ENCODE peak calls at places on chromosomes 12 and 14, in seven cellular contexts. One of them, this sample, is unnamed.

GRCh38 chr14:55398679-55399078 is 13.0 kb downstream of the ATG14 start:
- DNase-seq in fibroblast of mammary gland: peak
- DNase-seq in upper lobe of right lung: no peak
- DNase-seq in sigmoid colon: no peak
- DNase-seq in choroid plexus epithelial cell: peak
- DNase-seq in tibial artery: peak
- DNase-seq in BJ: peak
- DNase-seq in this sample: peak

GRCh38 chr14:88266474-88266873 is 56.6 kb downstream of the KCNK10 start:
- DNase-seq in tibial artery: no peak
- DNase-seq in sigmoid colon: no peak
- DNase-seq in choroid plexus epithelial cell: no peak
- DNase-seq in upper lobe of right lung: no peak
- DNase-seq in fibroblast of mammary gland: no peak
- DNase-seq in BJ: no peak
- DNase-seq in this sample: no peak

GRCh38 chr14:98704441-98704840 is 567.6 kb downstream of the BCL11B start:
- DNase-seq in choroid plexus epithelial cell: no peak
- DNase-seq in sigmoid colon: no peak
- DNase-seq in tibial artery: no peak
- DNase-seq in fibroblast of mammary gland: no peak
- DNase-seq in BJ: no peak
- DNase-seq in upper lobe of right lung: no peak
- DNase-seq in this sample: no peak

GRCh38 chr14:75370416-75371205 is 57.2 kb upstream of the JDP2 start:
- DNase-seq in choroid plexus epithelial cell: no peak
- DNase-seq in BJ: no peak
- DNase-seq in upper lobe of right lung: no peak
- DNase-seq in sigmoid colon: no peak
- DNase-seq in tibial artery: no peak
- DNase-seq in fibroblast of mammary gland: no peak
- DNase-seq in this sample: no peak

GRCh38 chr14:58702466-58703148 is 64.8 kb downstream of the DACT1 start:
- DNase-seq in fibroblast of mammary gland: no peak
- DNase-seq in tibial artery: no peak
- DNase-seq in sigmoid colon: no peak
- DNase-seq in choroid plexus epithelial cell: no peak
- DNase-seq in BJ: no peak
- DNase-seq in upper lobe of right lung: no peak
- DNase-seq in this sample: no peak

GRCh38 chr14:89185919-89186849 is 230.8 kb downstream of the FOXN3 start:
- DNase-seq in choroid plexus epithelial cell: peak
- DNase-seq in fibroblast of mammary gland: peak
- DNase-seq in sigmoid colon: no peak
- DNase-seq in BJ: no peak
- DNase-seq in upper lobe of right lung: no peak
- DNase-seq in tibial artery: no peak
- DNase-seq in this sample: peak

GRCh38 chr14:88005978-88006851 is 1.3 kb downstream of the GPR65 start:
- DNase-seq in BJ: no peak
- DNase-seq in fibroblast of mammary gland: peak
- DNase-seq in sigmoid colon: no peak
- DNase-seq in upper lobe of right lung: no peak
- DNase-seq in choroid plexus epithelial cell: no peak
- DNase-seq in tibial artery: no peak
- DNase-seq in this sample: no peak

GRCh38 chr12:55681142-55682077 is 26.3 kb downstream of the ITGA7 start:
- DNase-seq in sigmoid colon: peak
- DNase-seq in upper lobe of right lung: peak
- DNase-seq in fibroblast of mammary gland: peak
- DNase-seq in BJ: no peak
- DNase-seq in tibial artery: peak
- DNase-seq in choroid plexus epithelial cell: peak
- DNase-seq in this sample: peak

GRCh38 chr14:55571125-55571889 is 8.7 kb upstream of the KTN1 start:
- DNase-seq in choroid plexus epithelial cell: no peak
- DNase-seq in sigmoid colon: no peak
- DNase-seq in BJ: no peak
- DNase-seq in fibroblast of mammary gland: no peak
- DNase-seq in upper lobe of right lung: no peak
- DNase-seq in tibial artery: no peak
- DNase-seq in this sample: no peak

GRCh38 chr12:124007356-124007755 is 34.3 kb downstream of the ZNF664 start:
- DNase-seq in tibial artery: no peak
- DNase-seq in choroid plexus epithelial cell: no peak
- DNase-seq in fibroblast of mammary gland: no peak
- DNase-seq in sigmoid colon: no peak
- DNase-seq in BJ: no peak
- DNase-seq in upper lobe of right lung: no peak
- DNase-seq in this sample: no peak

GRCh38 chr12:24991209-24992049 is 42.5 kb upstream of the BCAT1 start:
- DNase-seq in sigmoid colon: no peak
- DNase-seq in choroid plexus epithelial cell: peak
- DNase-seq in tibial artery: no peak
- DNase-seq in upper lobe of right lung: no peak
- DNase-seq in fibroblast of mammary gland: peak
- DNase-seq in BJ: no peak
- DNase-seq in this sample: peak

GRCh38 chr12:26730546-26731085 is 102.4 kb downstream of the ITPR2 start:
- DNase-seq in BJ: no peak
- DNase-seq in fibroblast of mammary gland: no peak
- DNase-seq in tibial artery: no peak
- DNase-seq in sigmoid colon: no peak
- DNase-seq in upper lobe of right lung: no peak
- DNase-seq in choroid plexus epithelial cell: no peak
- DNase-seq in this sample: no peak

GRCh38 chr12:42957136-42957535 is 367.6 kb upstream of the PRICKLE1 start:
- DNase-seq in upper lobe of right lung: no peak
- DNase-seq in choroid plexus epithelial cell: no peak
- DNase-seq in sigmoid colon: no peak
- DNase-seq in BJ: no peak
- DNase-seq in tibial artery: no peak
- DNase-seq in fibroblast of mammary gland: no peak
- DNase-seq in this sample: no peak

GRCh38 chr14:70292716-70293115 is 66.8 kb downstream of the COX16 start:
- DNase-seq in fibroblast of mammary gland: no peak
- DNase-seq in upper lobe of right lung: no peak
- DNase-seq in choroid plexus epithelial cell: no peak
- DNase-seq in tibial artery: no peak
- DNase-seq in sigmoid colon: no peak
- DNase-seq in BJ: no peak
- DNase-seq in this sample: no peak

GRCh38 chr12:47190905-47191304 is 111.1 kb upstream of the AMIGO2 start:
- DNase-seq in choroid plexus epithelial cell: no peak
- DNase-seq in fibroblast of mammary gland: no peak
- DNase-seq in tibial artery: no peak
- DNase-seq in upper lobe of right lung: no peak
- DNase-seq in BJ: no peak
- DNase-seq in sigmoid colon: no peak
- DNase-seq in this sample: no peak

GRCh38 chr14:90518941-90519256 is 122.1 kb downstream of the CALM1 start:
- DNase-seq in sigmoid colon: no peak
- DNase-seq in BJ: no peak
- DNase-seq in upper lobe of right lung: no peak
- DNase-seq in choroid plexus epithelial cell: peak
- DNase-seq in fibroblast of mammary gland: peak
- DNase-seq in tibial artery: no peak
- DNase-seq in this sample: no peak

GRCh38 chr14:100402631-100403030 is 79.5 kb downstream of the SLC25A47 start:
- DNase-seq in sigmoid colon: no peak
- DNase-seq in BJ: no peak
- DNase-seq in choroid plexus epithelial cell: no peak
- DNase-seq in upper lobe of right lung: peak
- DNase-seq in tibial artery: no peak
- DNase-seq in fibroblast of mammary gland: no peak
- DNase-seq in this sample: no peak

GRCh38 chr12:57388425-57388824 is 42.4 kb downstream of the R3HDM2 start:
- DNase-seq in upper lobe of right lung: no peak
- DNase-seq in fibroblast of mammary gland: no peak
- DNase-seq in tibial artery: no peak
- DNase-seq in choroid plexus epithelial cell: no peak
- DNase-seq in sigmoid colon: no peak
- DNase-seq in BJ: no peak
- DNase-seq in this sample: no peak

GRCh38 chr14:54809767-54810166 is 92.9 kb downstream of the GCH1 start:
- DNase-seq in BJ: no peak
- DNase-seq in choroid plexus epithelial cell: no peak
- DNase-seq in fibroblast of mammary gland: no peak
- DNase-seq in tibial artery: no peak
- DNase-seq in upper lobe of right lung: no peak
- DNase-seq in sigmoid colon: no peak
- DNase-seq in this sample: no peak

DNA sequence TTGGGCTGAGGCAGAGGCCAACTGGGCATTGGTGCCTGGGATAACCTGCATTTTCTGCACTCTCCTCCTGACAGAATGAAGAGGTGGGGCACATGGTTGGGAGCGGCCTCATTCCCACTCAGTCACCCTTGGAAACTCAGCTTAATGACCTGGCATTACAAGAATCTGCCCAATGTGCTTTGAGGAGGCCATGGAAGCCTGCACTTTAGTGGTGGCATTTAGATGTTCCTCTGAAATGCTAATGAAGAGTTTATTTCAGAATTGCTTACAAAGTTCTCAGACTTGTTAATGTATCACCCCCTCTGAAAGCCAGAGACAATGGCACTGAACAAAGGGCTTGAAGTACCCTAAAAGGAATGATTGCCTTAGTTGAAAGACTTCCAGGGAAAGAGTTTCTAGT is 71.4 kb upstream of the PARP11 start:
- DNase-seq in tibial artery: no peak
- DNase-seq in fibroblast of mammary gland: no peak
- DNase-seq in BJ: no peak
- DNase-seq in upper lobe of right lung: no peak
- DNase-seq in choroid plexus epithelial cell: no peak
- DNase-seq in sigmoid colon: no peak
- DNase-seq in this sample: no peak
- H3K4me3 ChIP-seq in tibial artery: no peak
- H3K4me3 ChIP-seq in fibroblast of mammary gland: no peak
- H3K4me3 ChIP-seq in BJ: no peak
- H3K4me3 ChIP-seq in upper lobe of right lung: no peak
- H3K4me3 ChIP-seq in choroid plexus epithelial cell: no peak
- H3K4me3 ChIP-seq in sigmoid colon: no peak
- H3K4me3 ChIP-seq in this sample: no peak

GRCh38 chr14:21503376-21503775 is 7.8 kb downstream of the METTL3 start:
- DNase-seq in upper lobe of right lung: no peak
- DNase-seq in tibial artery: no peak
- DNase-seq in BJ: no peak
- DNase-seq in choroid plexus epithelial cell: no peak
- DNase-seq in fibroblast of mammary gland: no peak
- DNase-seq in sigmoid colon: no peak
- DNase-seq in this sample: no peak

GRCh38 chr14:21501568-21501967 is 9.6 kb downstream of the METTL3 start:
- DNase-seq in BJ: no peak
- DNase-seq in tibial artery: no peak
- DNase-seq in choroid plexus epithelial cell: no peak
- DNase-seq in sigmoid colon: no peak
- DNase-seq in fibroblast of mammary gland: no peak
- DNase-seq in upper lobe of right lung: no peak
- DNase-seq in this sample: no peak

GRCh38 chr14:21496453-21496852 is 14.7 kb downstream of the METTL3 start:
- DNase-seq in BJ: no peak
- DNase-seq in choroid plexus epithelial cell: peak
- DNase-seq in sigmoid colon: no peak
- DNase-seq in upper lobe of right lung: no peak
- DNase-seq in fibroblast of mammary gland: peak
- DNase-seq in tibial artery: no peak
- DNase-seq in this sample: peak

GRCh38 chr14:21494902-21495762 is 16.0 kb downstream of the METTL3 start:
- DNase-seq in BJ: no peak
- DNase-seq in upper lobe of right lung: no peak
- DNase-seq in sigmoid colon: no peak
- DNase-seq in tibial artery: no peak
- DNase-seq in choroid plexus epithelial cell: peak
- DNase-seq in fibroblast of mammary gland: peak
- DNase-seq in this sample: peak

GRCh38 chr14:21498540-21499526 is 12.3 kb downstream of the METTL3 start:
- DNase-seq in upper lobe of right lung: no peak
- DNase-seq in tibial artery: no peak
- DNase-seq in choroid plexus epithelial cell: peak
- DNase-seq in sigmoid colon: no peak
- DNase-seq in fibroblast of mammary gland: peak
- DNase-seq in BJ: no peak
- DNase-seq in this sample: peak
- TF ChIP-seq CTCF in upper lobe of right lung: peak
- TF ChIP-seq CTCF in tibial artery: peak
- TF ChIP-seq CTCF in choroid plexus epithelial cell: peak
- TF ChIP-seq CTCF in sigmoid colon: peak
- TF ChIP-seq CTCF in fibroblast of mammary gland: peak
- TF ChIP-seq CTCF in BJ: peak
- TF ChIP-seq CTCF in this sample: peak

DNA sequence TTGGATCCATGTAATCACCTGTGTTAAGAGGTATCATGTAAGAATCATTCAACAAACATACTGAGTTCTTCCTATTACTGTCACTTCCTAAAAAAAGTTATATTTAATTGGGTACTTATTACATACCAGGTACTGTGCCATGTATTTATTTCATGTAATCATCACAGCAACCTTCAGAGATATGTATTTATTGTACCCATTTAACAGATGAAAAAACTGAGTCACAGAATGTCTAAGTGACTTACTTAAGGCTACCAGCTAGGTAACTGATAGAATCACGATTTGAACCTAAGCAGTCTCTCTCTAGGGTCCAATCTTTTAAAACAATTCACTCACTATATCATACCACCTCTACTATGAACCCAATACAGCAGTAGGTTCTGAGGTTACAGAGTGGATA is 2.0 kb downstream of the PSME2 start:
- DNase-seq in tibial artery: no peak
- DNase-seq in fibroblast of mammary gland: no peak
- DNase-seq in sigmoid colon: no peak
- DNase-seq in choroid plexus epithelial cell: no peak
- DNase-seq in upper lobe of right lung: no peak
- DNase-seq in BJ: no peak
- DNase-seq in this sample: no peak
- H3K4me3 ChIP-seq in tibial artery: no peak
- H3K4me3 ChIP-seq in fibroblast of mammary gland: no peak
- H3K4me3 ChIP-seq in sigmoid colon: no peak
- H3K4me3 ChIP-seq in choroid plexus epithelial cell: no peak
- H3K4me3 ChIP-seq in upper lobe of right lung: no peak
- H3K4me3 ChIP-seq in BJ: no peak
- H3K4me3 ChIP-seq in this sample: no peak

GRCh38 chr12:98592825-98593322 is 612 bp upstream of the SLC25A3 start:
- DNase-seq in tibial artery: no peak
- DNase-seq in upper lobe of right lung: no peak
- DNase-seq in choroid plexus epithelial cell: no peak
- DNase-seq in sigmoid colon: no peak
- DNase-seq in fibroblast of mammary gland: peak
- DNase-seq in BJ: no peak
- DNase-seq in this sample: no peak

GRCh38 chr12:98591209-98591608 is 2.3 kb upstream of the SLC25A3 start:
- DNase-seq in upper lobe of right lung: no peak
- DNase-seq in tibial artery: no peak
- DNase-seq in BJ: no peak
- DNase-seq in choroid plexus epithelial cell: peak
- DNase-seq in fibroblast of mammary gland: no peak
- DNase-seq in sigmoid colon: no peak
- DNase-seq in this sample: peak

GRCh38 chr12:98595152-98595988 is 1.9 kb downstream of the SLC25A3 start:
- DNase-seq in upper lobe of right lung: no peak
- DNase-seq in tibial artery: no peak
- DNase-seq in choroid plexus epithelial cell: peak
- DNase-seq in BJ: no peak
- DNase-seq in fibroblast of mammary gland: peak
- DNase-seq in sigmoid colon: no peak
- DNase-seq in this sample: peak

GRCh38 chr12:98594050-98594853 is 766 bp downstream of the SLC25A3 start:
- DNase-seq in choroid plexus epithelial cell: no peak
- DNase-seq in sigmoid colon: peak
- DNase-seq in upper lobe of right lung: peak
- DNase-seq in tibial artery: peak
- DNase-seq in BJ: no peak
- DNase-seq in fibroblast of mammary gland: no peak
- DNase-seq in this sample: peak

GRCh38 chr12:98593351-98594049 is at the start of gene SLC25A3:
- DNase-seq in BJ: peak
- DNase-seq in upper lobe of right lung: peak
- DNase-seq in choroid plexus epithelial cell: peak
- DNase-seq in sigmoid colon: peak
- DNase-seq in fibroblast of mammary gland: peak
- DNase-seq in tibial artery: peak
- DNase-seq in this sample: peak
- TF ChIP-seq CTCF in BJ: no peak
- TF ChIP-seq CTCF in upper lobe of right lung: no peak
- TF ChIP-seq CTCF in choroid plexus epithelial cell: no peak
- TF ChIP-seq CTCF in sigmoid colon: no peak
- TF ChIP-seq CTCF in fibroblast of mammary gland: no peak
- TF ChIP-seq CTCF in tibial artery: no peak
- TF ChIP-seq CTCF in this sample: no peak

This sample was measured in foreskin fibroblast.